ENCODE peak calls at places on chromosomes 12 and 14, in five cellular contexts. W is body of pancreas, H is lower lobe of right lung, N is hepatocyte, O is mammary epithelial cell. D is an unnamed sample.

GRCh38 chr14:71720978-71721624 is 211.1 kb upstream of the RGS6 start:
- DNase-seq in W (peak), O (peak), H (no peak), N (peak), D (peak)

GRCh38 chr12:89401433-89402086 is 49.3 kb upstream of the DUSP6 start:
- DNase-seq in N (no peak), O (no peak), W (no peak), H (no peak), D (no peak)

GRCh38 chr14:69344171-69344570 is 53.9 kb downstream of the ERH start:
- DNase-seq in W (no peak), O (no peak), H (no peak), N (no peak), D (no peak)

GRCh38 chr14:81018714-81019512 is 63.5 kb downstream of the TSHR start:
- DNase-seq in N (no peak), H (no peak), W (no peak), O (no peak), D (no peak)

GRCh38 chr14:105255021-105255507 is 6.7 kb downstream of the BTBD6 start:
- DNase-seq in N (no peak), W (no peak), O (no peak), H (no peak), D (no peak)

GRCh38 chr12:59066445-59066844 is 146.1 kb upstream of the LRIG3 start:
- DNase-seq in W (no peak), O (peak), N (no peak), H (no peak), D (peak)

GRCh38 chr12:761276-761675 is 8.9 kb downstream of the WNK1 start:
- DNase-seq in O (no peak), W (no peak), H (no peak), N (no peak), D (no peak)

GRCh38 chr12:118607831-118608230 is 231.5 kb downstream of the SUDS3 start:
- DNase-seq in N (no peak), H (no peak), O (no peak), W (no peak), D (no peak)

GRCh38 chr14:54829486-54830224 is 73.0 kb downstream of the GCH1 start:
- DNase-seq in N (no peak), O (no peak), H (no peak), W (no peak), D (no peak)

GRCh38 chr12:49937639-49938300 is 12.8 kb upstream of the AQP2 start:
- DNase-seq in O (peak), N (no peak), W (no peak), H (no peak), D (no peak)

GRCh38 chr12:6069452-6070093 is 54.9 kb downstream of the VWF start:
- DNase-seq in H (no peak), O (peak), N (no peak), W (no peak), D (peak)

GRCh38 chr12:29245246-29245645 is 96.2 kb downstream of the FAR2 start:
- DNase-seq in W (no peak), H (no peak), N (no peak), O (no peak), D (no peak)

GRCh38 chr14:24416254-24416931 is 13.1 kb downstream of the CBLN3 start:
- DNase-seq in N (no peak), W (peak), O (no peak), H (no peak), D (no peak)

GRCh38 chr12:92297932-92298681 is 152.5 kb upstream of the BTG1 start:
- DNase-seq in W (no peak), N (no peak), H (no peak), O (peak), D (peak)

GRCh38 chr14:90451953-90452352 is 55.1 kb downstream of the CALM1 start:
- DNase-seq in O (no peak), W (no peak), N (no peak), H (no peak), D (no peak)

GRCh38 chr14:49886523-49886922 is 6.4 kb upstream of the ARF6 start:
- DNase-seq in H (no peak), N (no peak), W (no peak), O (no peak), D (no peak)

GRCh38 chr14:67622675-67623074 is 3.0 kb downstream of the ARG2 start:
- DNase-seq in H (no peak), W (no peak), O (peak), N (peak), D (no peak)

GRCh38 chr14:67623114-67623513 is 3.4 kb downstream of the ARG2 start:
- DNase-seq in O (peak), H (no peak), N (peak), W (no peak), D (no peak)

GRCh38 chr14:67620217-67620789 is 583 bp downstream of the ARG2 start:
- DNase-seq in N (peak), H (no peak), O (peak), W (peak), D (no peak)

GRCh38 chr14:67618617-67619063 is 1.1 kb upstream of the ARG2 start:
- DNase-seq in N (peak), H (no peak), O (peak), W (no peak), D (peak)

DNA sequence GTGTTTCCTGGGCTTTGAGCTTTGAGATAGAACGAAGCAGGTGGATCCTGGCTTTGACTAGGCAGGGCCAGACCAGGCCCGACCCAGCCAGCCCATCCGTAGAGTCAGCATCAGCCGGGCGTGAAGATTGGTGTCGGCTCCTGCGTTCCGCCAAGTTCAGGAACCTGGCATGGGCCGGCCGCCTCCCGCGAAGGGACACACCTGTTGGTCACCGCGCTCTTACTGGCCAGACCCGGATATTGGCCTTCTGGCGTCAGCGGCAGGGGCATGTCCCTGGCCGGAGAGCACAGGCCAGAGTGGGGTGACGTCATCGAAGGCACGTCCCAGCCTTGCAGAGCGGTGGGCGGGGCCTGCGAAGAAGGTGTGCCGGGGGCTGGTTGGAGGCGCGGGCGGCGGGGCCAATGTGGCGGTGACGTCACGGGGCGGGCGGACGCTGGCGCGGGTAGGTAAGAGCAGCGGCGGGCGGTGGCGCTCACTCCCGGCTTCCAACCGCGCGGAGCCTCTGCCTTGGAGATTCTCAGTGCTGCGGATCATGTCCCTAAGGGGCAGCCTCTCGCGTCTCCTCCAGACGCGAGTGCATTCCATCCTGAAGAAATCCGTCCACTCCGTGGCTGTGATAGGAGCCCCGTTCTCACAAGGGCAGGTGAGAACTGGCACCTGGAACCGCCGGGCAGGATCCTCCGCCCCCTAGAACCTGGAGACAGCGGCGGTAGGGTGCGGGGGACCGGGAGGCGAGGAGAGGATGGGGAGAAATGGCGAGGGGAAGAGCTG is at the start of gene ARG2:
- DNase-seq in O (peak), N (peak), H (peak), W (peak), D (peak)
- H3K27ac ChIP-seq in O (peak), N (peak), H (peak), W (peak), D (peak)

GRCh38 chr14:100387450-100387849 is 64.3 kb downstream of the SLC25A47 start:
- DNase-seq in O (no peak), H (no peak), W (no peak), N (no peak), D (no peak)

GRCh38 chr14:100386846-100387245 is 63.7 kb downstream of the SLC25A47 start:
- DNase-seq in N (no peak), O (no peak), H (no peak), W (no peak), D (no peak)

GRCh38 chr14:100384277-100384676 is 61.1 kb downstream of the SLC25A47 start:
- DNase-seq in O (no peak), W (no peak), H (no peak), N (no peak), D (no peak)

GRCh38 chr14:100384819-100385813 is 62.0 kb downstream of the SLC25A47 start:
- DNase-seq in W (no peak), N (peak), O (peak), H (no peak), D (peak)

GRCh38 chr14:100386121-100386520 is 63.0 kb downstream of the SLC25A47 start:
- DNase-seq in W (no peak), O (no peak), N (no peak), H (no peak), D (no peak)
- H3K27ac ChIP-seq in W (no peak), O (no peak), N (peak), H (no peak), D (no peak)

GRCh38 chr12:9735601-9736000 is 2.7 kb upstream of the CLECL1 start:
- DNase-seq in H (no peak), W (no peak), N (no peak), O (no peak), D (no peak)
- H3K27ac ChIP-seq in H (no peak), W (no peak), N (no peak), O (no peak), D (no peak)

GRCh38 chr12:53061404-53062010 is 11.6 kb downstream of the TNS2 start:
- DNase-seq in O (no peak), N (peak), W (peak), H (peak), D (peak)
- H3K27ac ChIP-seq in O (no peak), N (no peak), W (peak), H (peak), D (no peak)

GRCh38 chr12:128859311-128859710 is 6.0 kb downstream of the GLT1D1 start:
- DNase-seq in N (no peak), H (no peak), O (no peak), W (no peak), D (no peak)

GRCh38 chr12:128861226-128862016 is 8.1 kb downstream of the GLT1D1 start:
- DNase-seq in N (peak), W (no peak), O (no peak), H (no peak), D (no peak)

GRCh38 chr12:128867466-128867865 is 14.2 kb downstream of the GLT1D1 start:
- DNase-seq in O (no peak), N (no peak), W (no peak), H (no peak), D (no peak)

GRCh38 chr12:128864516-128865186 is 11.4 kb downstream of the GLT1D1 start:
- DNase-seq in W (no peak), O (no peak), N (no peak), H (no peak), D (no peak)

DNA sequence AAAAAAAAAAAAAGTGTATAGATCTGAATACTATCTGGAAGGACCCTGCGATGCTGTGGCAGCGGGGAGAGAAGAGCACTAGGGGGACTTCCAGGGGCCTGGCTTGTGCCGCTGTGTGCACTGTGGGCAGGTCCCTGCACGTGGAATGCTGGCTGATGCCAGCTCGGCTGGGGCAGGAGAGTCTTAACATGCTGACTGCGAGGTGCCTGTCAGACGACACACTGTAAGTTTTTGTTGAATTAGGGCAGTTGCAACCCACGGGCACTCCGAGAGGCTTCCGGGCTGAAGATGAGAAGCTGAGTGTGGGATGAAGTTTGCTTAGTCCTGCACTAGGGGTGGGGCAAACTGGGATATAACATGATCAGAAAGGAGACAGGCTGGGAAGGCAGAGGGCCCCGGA is 10.7 kb downstream of the GLT1D1 start:
- DNase-seq in N (no peak), W (no peak), H (no peak), O (no peak), D (no peak)
- H3K27ac ChIP-seq in N (no peak), W (no peak), H (no peak), O (no peak), D (no peak)

GRCh38 chr12:108311605-108312004 is 27.5 kb downstream of the CMKLR1 start:
- DNase-seq in O (no peak), N (no peak), W (no peak), H (no peak), D (no peak)

GRCh38 chr12:108312885-108313203 is 26.3 kb downstream of the CMKLR1 start:
- DNase-seq in W (peak), N (peak), H (peak), O (no peak), D (no peak)

GRCh38 chr12:108313609-108314331 is 25.3 kb downstream of the CMKLR1 start:
- DNase-seq in H (peak), W (no peak), N (peak), O (no peak), D (peak)

GRCh38 chr12:108313236-108313608 is 25.9 kb downstream of the CMKLR1 start:
- DNase-seq in H (no peak), N (no peak), O (no peak), W (no peak), D (no peak)

GRCh38 chr12:108312073-108312884 is 26.8 kb downstream of the CMKLR1 start:
- DNase-seq in N (no peak), W (no peak), O (no peak), H (no peak), D (no peak)
- H3K27ac ChIP-seq in N (peak), W (peak), O (no peak), H (peak), D (peak)

GRCh38 chr12:55915481-55915856 is 12.2 kb downstream of the PYM1 start:
- DNase-seq in N (no peak), W (no peak), O (no peak), H (no peak), D (no peak)
- H3K27ac ChIP-seq in N (no peak), W (no peak), O (no peak), H (no peak), D (no peak)

GRCh38 chr12:121713257-121714155 is 954 bp downstream of the TMEM120B start:
- DNase-seq in O (no peak), W (peak), N (peak), H (no peak), D (no peak)
- H3K27ac ChIP-seq in O (no peak), W (peak), N (no peak), H (peak), D (no peak)

GRCh38 chr14:52876311-52876710 is 74.5 kb downstream of the FERMT2 start:
- DNase-seq in H (no peak), N (no peak), O (no peak), W (no peak), D (no peak)

GRCh38 chr14:52875707-52876106 is 75.1 kb downstream of the FERMT2 start:
- DNase-seq in H (no peak), W (no peak), N (no peak), O (no peak), D (no peak)

GRCh38 chr14:52878469-52878868 is 72.4 kb downstream of the FERMT2 start:
- DNase-seq in W (no peak), O (no peak), N (no peak), H (no peak), D (no peak)

GRCh38 chr14:52877628-52878027 is 73.2 kb downstream of the FERMT2 start:
- DNase-seq in H (no peak), N (no peak), O (no peak), W (no peak), D (no peak)

DNA sequence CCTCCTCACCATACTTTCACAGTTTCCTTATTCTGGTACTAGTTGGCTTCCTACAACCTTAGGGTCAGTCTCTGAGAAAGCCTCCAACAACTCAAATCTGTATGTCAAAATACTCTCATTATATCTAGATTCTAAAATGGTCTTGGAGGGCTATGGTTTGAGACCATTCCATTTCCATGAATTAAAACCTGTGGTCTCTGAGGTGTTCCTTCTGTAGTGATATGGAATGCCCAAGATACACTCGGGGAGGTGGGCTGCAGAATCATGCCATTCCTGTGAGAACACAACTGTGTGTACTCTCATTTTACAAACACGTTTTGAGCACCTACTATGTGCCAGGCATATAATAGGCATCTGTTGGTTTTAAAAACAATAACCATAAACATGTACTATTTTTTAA is 74.0 kb downstream of the FERMT2 start:
- DNase-seq in W (no peak), N (no peak), H (no peak), O (no peak), D (no peak)
- H3K27ac ChIP-seq in W (no peak), N (no peak), H (no peak), O (no peak), D (no peak)

D was measured in small intestine.